ENCODE peak calls at places on chromosomes 4 and X, in nine cellular contexts. I is SJSA1; T is body of pancreas; V is CD8-positive, alpha-beta memory T cell; X is iPS DF 6.9; W is GM06990; Y is SK-N-SH; P is mucosa of descending colon; E is choroid plexus epithelial cell. A is an unnamed sample.

GRCh38 chr4:1336079-1336478 is 10.9 kb upstream of the UVSSA start:
- DNase-seq in I (no peak), T (no peak), V (no peak), X (no peak), W (no peak), Y (no peak), P (no peak), E (peak), A (no peak)

GRCh38 chr4:38692421-38692820 is 28.4 kb downstream of the KLF3 start:
- DNase-seq in I (no peak), T (no peak), V (no peak), X (no peak), W (no peak), Y (no peak), P (no peak), E (no peak), A (no peak)

GRCh38 chr4:164977243-164978164 is at the start of gene TRIM61:
- DNase-seq in I (no peak), T (no peak), V (peak), X (no peak), W (peak), Y (peak), P (peak), E (peak), A (peak)

GRCh38 chrX:148380614-148381561 is 119.5 kb upstream of the AFF2 start:
- DNase-seq in I (peak), T (no peak), V (peak), X (no peak), W (peak), Y (no peak), P (peak), E (no peak), A (peak)

GRCh38 chr4:664713-665231 is 9.3 kb downstream of the ATP5ME start:
- DNase-seq in I (no peak), T (no peak), V (peak), X (no peak), W (no peak), Y (no peak), P (no peak), E (no peak), A (no peak)

GRCh38 chr4:8854866-8855265 is 16.8 kb downstream of the HMX1 start:
- DNase-seq in I (peak), T (no peak), V (no peak), X (no peak), W (no peak), Y (no peak), P (no peak), E (peak), A (no peak)

GRCh38 chr4:101367201-101367600 is 19.9 kb upstream of the PPP3CA start:
- DNase-seq in I (peak), T (no peak), V (no peak), X (no peak), W (no peak), Y (no peak), P (no peak), E (peak), A (no peak)

GRCh38 chrX:133229361-133229760 is 11.2 kb upstream of the TFDP3 start:
- DNase-seq in I (no peak), T (no peak), V (no peak), X (no peak), W (no peak), Y (no peak), P (no peak), E (peak), A (no peak)

GRCh38 chr4:153546273-153546672 is 80.1 kb downstream of the TMEM131L start:
- DNase-seq in I (no peak), T (no peak), V (no peak), X (no peak), W (no peak), Y (no peak), P (no peak), E (no peak), A (no peak)

GRCh38 chrX:10677490-10677889 is 57.1 kb upstream of the MID1 start:
- DNase-seq in I (no peak), T (no peak), V (no peak), X (no peak), W (no peak), Y (no peak), P (no peak), E (no peak), A (no peak)

GRCh38 chrX:154004315-154004714 is 15.4 kb downstream of the IRAK1 start:
- DNase-seq in I (no peak), T (no peak), V (no peak), X (no peak), W (no peak), Y (no peak), P (no peak), E (no peak), A (no peak)

GRCh38 chr4:5192271-5192670 is 141.0 kb downstream of the STK32B start:
- DNase-seq in I (no peak), T (no peak), V (no peak), X (no peak), W (no peak), Y (no peak), P (no peak), E (no peak), A (no peak)

GRCh38 chr4:168474660-168475320 is 5.5 kb downstream of the DDX60L start:
- DNase-seq in I (no peak), T (no peak), V (no peak), X (no peak), W (no peak), Y (no peak), P (no peak), E (no peak), A (no peak)

GRCh38 chrX:95057341-95057740 is 1383.3 kb downstream of the FAM133A start:
- DNase-seq in I (peak), T (no peak), V (no peak), X (no peak), W (no peak), Y (no peak), P (no peak), E (peak), A (no peak)

GRCh38 chr4:113101669-113102068 is 52.2 kb downstream of the ANK2 start:
- DNase-seq in I (no peak), T (no peak), V (no peak), X (no peak), W (no peak), Y (no peak), P (no peak), E (peak), A (no peak)

GRCh38 chrX:39096599-39096998 is 295.3 kb downstream of the MID1IP1 start:
- DNase-seq in I (no peak), T (no peak), V (no peak), X (no peak), W (no peak), Y (no peak), P (no peak), E (no peak), A (no peak)

GRCh38 chr4:151715881-151716280 is 44.9 kb downstream of the GATB start:
- DNase-seq in I (no peak), T (no peak), V (no peak), X (no peak), W (no peak), Y (no peak), P (no peak), E (no peak), A (no peak)

GRCh38 chr4:48429709-48430474 is 53.3 kb upstream of the SLC10A4 start:
- DNase-seq in I (no peak), T (no peak), V (no peak), X (no peak), W (no peak), Y (no peak), P (no peak), E (no peak), A (no peak)

GRCh38 chr4:143351149-143351691 is 14.5 kb downstream of the GAB1 start:
- DNase-seq in I (no peak), T (no peak), V (no peak), X (no peak), W (no peak), Y (no peak), P (no peak), E (no peak), A (no peak)

GRCh38 chr4:99810536-99810935 is 6.1 kb upstream of the DAPP1 start:
- DNase-seq in I (no peak), T (no peak), V (no peak), X (no peak), W (no peak), Y (no peak), P (no peak), E (no peak), A (no peak)

GRCh38 chr4:121243476-121243875 is 79.4 kb upstream of the TNIP3 start:
- DNase-seq in I (no peak), T (no peak), V (no peak), X (no peak), W (no peak), Y (no peak), P (no peak), E (peak), A (no peak)

GRCh38 chrX:68846536-68846935 is 17.7 kb downstream of the EFNB1 start:
- DNase-seq in I (no peak), T (no peak), V (no peak), X (peak), W (no peak), Y (no peak), P (no peak), E (peak), A (no peak)

GRCh38 chrX:50157545-50158125 is 43.2 kb downstream of the AKAP4 start:
- DNase-seq in I (peak), T (no peak), V (no peak), X (no peak), W (no peak), Y (no peak), P (peak), E (peak), A (no peak)

GRCh38 chr4:154807042-154807630 is 26.1 kb downstream of the RBM46 start:
- DNase-seq in I (no peak), T (no peak), V (no peak), X (no peak), W (peak), Y (peak), P (no peak), E (peak), A (peak)

GRCh38 chr4:89821612-89822011 is 15.3 kb downstream of the SNCA start:
- DNase-seq in I (no peak), T (no peak), V (no peak), X (no peak), W (no peak), Y (no peak), P (no peak), E (peak), A (no peak)

GRCh38 chr4:27368781-27369180 is 508.1 kb downstream of the STIM2 start:
- DNase-seq in I (no peak), T (no peak), V (no peak), X (no peak), W (no peak), Y (no peak), P (no peak), E (no peak), A (no peak)

GRCh38 chr4:120921456-120922389 is 803 bp downstream of the PRDM5 start:
- DNase-seq in I (peak), T (peak), V (peak), X (no peak), W (peak), Y (no peak), P (peak), E (peak), A (no peak)

GRCh38 chrX:68632491-68632890 is 15.0 kb upstream of the STARD8 start:
- DNase-seq in I (no peak), T (no peak), V (no peak), X (no peak), W (no peak), Y (no peak), P (no peak), E (no peak), A (no peak)

GRCh38 chr4:117474987-117475386 is 389.6 kb upstream of the TRAM1L1 start:
- DNase-seq in I (no peak), T (no peak), V (no peak), X (no peak), W (no peak), Y (no peak), P (no peak), E (no peak), A (no peak)

GRCh38 chrX:19063030-19063429 is 59.2 kb downstream of the ADGRG2 start:
- DNase-seq in I (no peak), T (no peak), V (no peak), X (no peak), W (no peak), Y (no peak), P (no peak), E (peak), A (no peak)

GRCh38 chrX:151386838-151387459 is 10.1 kb upstream of the VMA21 start:
- DNase-seq in I (no peak), T (no peak), V (no peak), X (no peak), W (no peak), Y (no peak), P (no peak), E (peak), A (no peak)

GRCh38 chr4:100188829-100189228 is 1.4 kb downstream of the DDIT4L start:
- DNase-seq in I (no peak), T (no peak), V (no peak), X (no peak), W (no peak), Y (no peak), P (no peak), E (no peak), A (no peak)

GRCh38 chr4:169440446-169440845 is 169.7 kb upstream of the SH3RF1 start:
- DNase-seq in I (no peak), T (no peak), V (no peak), X (no peak), W (no peak), Y (no peak), P (no peak), E (peak), A (no peak)

GRCh38 chr4:113740857-113741379 is 20.6 kb downstream of the CAMK2D start:
- DNase-seq in I (no peak), T (no peak), V (no peak), X (no peak), W (no peak), Y (no peak), P (no peak), E (no peak), A (no peak)

GRCh38 chr4:20288846-20289512 is 37.3 kb downstream of the SLIT2 start:
- DNase-seq in I (no peak), T (no peak), V (no peak), X (no peak), W (no peak), Y (no peak), P (no peak), E (no peak), A (no peak)

GRCh38 chr4:75980576-75980975 is 10.2 kb downstream of the SDAD1 start:
- DNase-seq in I (no peak), T (no peak), V (no peak), X (no peak), W (no peak), Y (no peak), P (no peak), E (no peak), A (no peak)
- H3K4me3 ChIP-seq in I (no peak), T (no peak), V (no peak), X (no peak), W (no peak), Y (no peak), P (no peak), E (no peak), A (no peak)

DNA sequence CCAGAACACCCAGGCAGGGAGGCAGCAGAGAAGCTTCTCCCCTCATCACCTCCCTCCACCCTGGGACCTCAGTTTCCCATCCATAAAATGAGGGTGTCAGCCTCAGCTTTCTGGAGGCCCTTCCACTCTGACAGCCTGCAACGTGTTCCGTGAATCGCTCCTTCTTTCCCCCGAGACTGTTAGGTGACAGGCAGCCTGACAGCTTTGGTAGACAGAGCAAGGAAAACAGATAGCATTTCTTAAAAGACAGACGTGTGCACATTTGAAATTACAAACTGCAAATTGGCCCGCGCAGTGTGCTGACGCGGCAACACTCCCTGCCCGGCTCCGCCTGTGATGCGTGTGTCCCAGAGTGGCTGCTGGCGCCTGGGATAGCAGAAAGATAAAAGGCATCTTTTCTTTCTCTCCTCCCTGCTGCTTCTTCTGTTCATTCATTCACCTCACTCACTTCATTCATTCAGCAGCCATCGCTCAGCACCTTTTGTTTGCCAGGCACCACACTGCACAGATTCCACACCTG is 245.3 kb downstream of the AFAP1 start:
- DNase-seq in I (no peak), T (no peak), V (peak), X (no peak), W (no peak), Y (no peak), P (no peak), E (no peak), A (no peak)
- H3K4me3 ChIP-seq in I (no peak), T (no peak), V (no peak), X (no peak), W (no peak), Y (no peak), P (no peak), E (no peak), A (no peak)

DNA sequence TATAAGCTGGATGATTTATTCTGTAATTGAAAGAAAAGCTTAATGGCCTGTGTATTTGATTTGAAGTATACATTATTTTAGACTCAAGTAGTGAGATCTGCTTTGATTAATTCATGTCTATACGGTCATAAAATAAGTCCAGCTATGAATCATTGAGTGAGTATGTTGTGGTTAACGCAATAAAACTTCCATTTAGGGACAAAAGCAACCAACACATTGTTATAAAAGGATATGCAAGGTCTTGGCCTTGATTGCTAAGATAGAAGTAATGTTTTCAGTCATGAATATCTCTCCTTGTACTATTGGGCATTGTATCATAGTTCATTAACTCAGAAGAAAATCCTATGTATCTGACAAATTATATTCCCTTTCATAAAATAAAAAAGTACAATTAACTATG is 162.1 kb downstream of the EPHA5 start:
- DNase-seq in I (peak), T (no peak), V (no peak), X (no peak), W (no peak), Y (no peak), P (no peak), E (peak), A (no peak)
- H3K4me3 ChIP-seq in I (no peak), T (no peak), V (no peak), X (no peak), W (no peak), Y (no peak), P (no peak), E (no peak), A (no peak)

DNA sequence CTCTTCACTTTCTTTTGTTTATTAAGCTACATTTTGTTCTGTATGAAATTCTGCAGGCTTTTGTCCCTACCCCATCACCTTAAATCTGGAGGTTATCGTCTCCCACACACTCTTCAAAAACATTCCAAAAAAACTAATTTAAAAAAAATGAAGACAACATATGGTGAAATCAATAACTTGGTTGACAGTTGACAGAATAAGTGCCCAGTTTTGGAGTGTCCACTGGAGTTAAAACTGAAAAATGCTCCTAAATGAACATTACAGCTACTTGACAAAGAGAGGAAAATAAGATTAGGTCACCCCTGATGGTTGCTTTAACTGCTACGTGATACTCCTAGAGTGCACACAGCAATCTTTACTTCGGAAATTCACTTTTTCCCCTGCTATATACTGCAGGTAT is 618 bp upstream of the ZNF827 start:
- DNase-seq in I (peak), T (no peak), V (no peak), X (no peak), W (no peak), Y (no peak), P (no peak), E (no peak), A (no peak)
- H3K4me3 ChIP-seq in I (peak), T (no peak), V (no peak), X (no peak), W (peak), Y (peak), P (no peak), E (peak), A (peak)

DNA sequence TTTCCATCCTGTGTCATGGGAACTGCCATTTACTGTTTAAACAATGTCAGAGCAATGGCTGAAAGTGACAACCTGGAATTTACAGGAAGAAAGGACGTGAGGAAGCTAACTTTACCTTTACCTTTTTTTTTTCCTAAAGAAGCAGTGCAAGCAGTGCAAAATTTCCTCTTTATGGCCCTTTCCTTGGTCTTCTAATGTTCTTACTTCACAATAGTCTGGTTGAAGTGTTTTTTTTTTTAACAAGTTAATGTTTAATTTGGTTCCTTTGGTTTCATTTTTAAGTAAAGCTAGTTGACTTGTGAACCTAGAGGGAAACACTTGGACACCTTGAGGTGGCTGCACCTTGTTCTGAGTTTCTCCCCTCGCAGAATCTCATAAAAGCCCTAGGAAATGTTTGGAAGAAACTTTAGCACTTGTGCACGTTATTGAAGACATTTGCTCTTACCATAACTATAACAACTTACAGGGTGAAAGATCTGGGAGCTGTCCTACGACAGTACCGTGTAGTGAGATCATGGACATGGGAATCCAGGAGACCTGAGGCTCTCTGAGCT is 1.8 kb downstream of the SGMS2 start:
- DNase-seq in I (no peak), T (peak), V (no peak), X (no peak), W (no peak), Y (no peak), P (no peak), E (no peak), A (no peak)
- H3K4me3 ChIP-seq in I (no peak), T (peak), V (no peak), X (no peak), W (no peak), Y (no peak), P (no peak), E (no peak), A (no peak)

A was measured in GM12864.